ENCODE peak calls at places on chromosome 7, in six cellular contexts. T is CD4-positive, CD25-positive, alpha-beta regulatory T cell; R is BE2C; M is neural progenitor cell; L is HCT116; U is GM23248. B is an unnamed sample.

GRCh38 chr7:818031-818699 is 14.1 kb upstream of the SUN1 start:
- DNase-seq in T (peak; percentile 60), R (no peak), M (no peak), L (peak; percentile 36), U (peak; percentile 76), B (peak; percentile 16)

GRCh38 chr7:3078458-3078857 is 34.8 kb upstream of the CARD11 start:
- DNase-seq in T (no peak), R (no peak), M (no peak), L (no peak), U (no peak), B (no peak)

GRCh38 chr7:77453531-77453930 is 37.4 kb upstream of the GSAP start:
- DNase-seq in T (no peak), R (no peak), M (no peak), L (no peak), U (peak; percentile 63), B (peak; percentile 30)

GRCh38 chr7:73520673-73521635 is 1.1 kb downstream of the BAZ1B start:
- DNase-seq in T (peak; percentile 30), R (no peak), M (peak; percentile 49), L (no peak), U (peak; percentile 65), B (no peak)

GRCh38 chr7:138151731-138152577 is 75.7 kb downstream of the AKR1D1 start:
- DNase-seq in T (no peak), R (no peak), M (no peak), L (no peak), U (no peak), B (no peak)

GRCh38 chr7:106069471-106070200 is 42.5 kb downstream of the SYPL1 start:
- DNase-seq in T (no peak), R (no peak), M (no peak), L (no peak), U (no peak), B (no peak)

GRCh38 chr7:142813262-142813661 is 41.6 kb upstream of the EPHB6 start:
- DNase-seq in T (peak; percentile 60), R (no peak), M (no peak), L (no peak), U (peak; percentile 84), B (peak; percentile 20)

GRCh38 chr7:39904077-39904486 is 46.0 kb upstream of the CDK13 start:
- DNase-seq in T (no peak), R (no peak), M (no peak), L (no peak), U (peak; percentile 35), B (no peak)

GRCh38 chr7:23072043-23072442 is 33.5 kb upstream of the KLHL7 start:
- DNase-seq in T (no peak), R (no peak), M (no peak), L (no peak), U (peak; percentile 59), B (no peak)

GRCh38 chr7:111089822-111090426 is 1.0 kb upstream of the LRRN3 start:
- DNase-seq in T (peak; percentile 74), R (no peak), M (peak; percentile 49), L (peak; percentile 34), U (peak; percentile 65), B (no peak)

GRCh38 chr7:89618269-89618668 is 536.0 kb upstream of the STEAP1 start:
- DNase-seq in T (no peak), R (no peak), M (no peak), L (no peak), U (no peak), B (no peak)

GRCh38 chr7:83524286-83525075 is 124.5 kb downstream of the SEMA3E start:
- DNase-seq in T (no peak), R (no peak), M (no peak), L (no peak), U (no peak), B (no peak)

GRCh38 chr7:108009873-108010272 is 6.9 kb upstream of the LAMB1 start:
- DNase-seq in T (no peak), R (no peak), M (no peak), L (no peak), U (no peak), B (no peak)

GRCh38 chr7:55488804-55489340 is 83.4 kb downstream of the VOPP1 start:
- DNase-seq in T (no peak), R (peak; percentile 66), M (no peak), L (no peak), U (no peak), B (no peak)

GRCh38 chr7:55489552-55489951 is 82.8 kb downstream of the VOPP1 start:
- DNase-seq in T (no peak), R (no peak), M (no peak), L (no peak), U (no peak), B (no peak)

GRCh38 chr7:55488221-55488620 is 84.1 kb downstream of the VOPP1 start:
- DNase-seq in T (no peak), R (no peak), M (no peak), L (no peak), U (no peak), B (no peak)

GRCh38 chr7:55491346-55491745 is 81.0 kb downstream of the VOPP1 start:
- DNase-seq in T (no peak), R (no peak), M (no peak), L (no peak), U (no peak), B (no peak)

GRCh38 chr7:55490099-55490498 is 82.2 kb downstream of the VOPP1 start:
- DNase-seq in T (no peak), R (peak; percentile 62), M (no peak), L (no peak), U (no peak), B (no peak)
- H3K36me3 ChIP-seq in T (peaks cover 83% of the 10 kb centered on the region), R (no peaks in the 10 kb centered on the region), M (no peaks in the 10 kb centered on the region), L (no peaks in the 10 kb centered on the region), U (peaks cover 12% of the 10 kb centered on the region), B (peaks cover 4% of the 10 kb centered on the region)

GRCh38 chr7:102101111-102101551 is 185.5 kb upstream of the SH2B2 start:
- DNase-seq in T (no peak), R (no peak), M (no peak), L (no peak), U (no peak), B (no peak)

GRCh38 chr7:102096706-102097427 is 189.8 kb upstream of the SH2B2 start:
- DNase-seq in T (no peak), R (no peak), M (peak; percentile 25), L (no peak), U (no peak), B (no peak)

GRCh38 chr7:102097601-102098161 is 189.0 kb upstream of the SH2B2 start:
- DNase-seq in T (no peak), R (no peak), M (peak; percentile 90), L (peak; percentile 88), U (peak; percentile 35), B (no peak)

GRCh38 chr7:102099474-102099873 is 187.2 kb upstream of the SH2B2 start:
- DNase-seq in T (no peak), R (no peak), M (no peak), L (no peak), U (no peak), B (no peak)

GRCh38 chr7:102098986-102099385 is 187.7 kb upstream of the SH2B2 start:
- DNase-seq in T (no peak), R (no peak), M (no peak), L (no peak), U (no peak), B (no peak)
- H3K36me3 ChIP-seq in T (peaks cover 9% of the 10 kb centered on the region), R (no peaks in the 10 kb centered on the region), M (no peaks in the 10 kb centered on the region), L (no peaks in the 10 kb centered on the region), U (peaks cover under 1% of the 10 kb centered on the region), B (no peaks in the 10 kb centered on the region)

DNA sequence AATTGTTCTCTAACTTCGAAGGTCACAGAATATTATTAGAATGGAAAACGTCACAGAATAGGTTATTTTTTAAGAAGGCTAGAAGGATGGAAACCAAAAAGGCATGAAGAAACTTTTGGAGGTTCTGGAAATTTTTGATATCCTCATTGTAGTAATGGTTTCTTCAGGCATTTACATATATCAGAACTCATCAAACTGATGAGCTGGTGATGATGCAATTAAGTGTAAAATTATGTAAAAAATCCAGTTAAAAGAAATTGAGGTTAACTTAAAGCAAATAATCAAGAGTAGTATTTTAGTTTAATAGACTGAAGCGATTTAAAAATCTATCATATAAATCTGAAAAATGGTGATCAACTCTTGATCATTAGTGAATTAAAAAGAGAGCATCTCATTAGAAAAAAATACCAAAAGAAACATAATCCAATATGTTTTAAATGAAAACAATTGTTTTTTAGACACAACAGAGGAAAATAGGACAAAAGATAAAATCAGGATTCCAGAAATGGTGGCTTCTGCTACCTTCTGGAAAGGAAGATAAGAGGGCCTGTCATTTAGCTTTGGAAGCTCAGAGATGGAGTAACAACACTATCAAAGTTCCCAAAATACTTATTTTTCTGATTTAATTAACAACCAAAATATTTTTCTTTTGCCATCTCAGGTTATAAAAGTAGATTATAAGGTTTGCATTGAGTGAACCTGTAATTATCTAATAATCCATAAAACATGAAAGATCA is 9.8 kb downstream of the PSMA2 start:
- DNase-seq in T (no peak), R (no peak), M (no peak), L (no peak), U (no peak), B (no peak)
- H3K36me3 ChIP-seq in T (peaks cover 96% of the 10 kb centered on the region), R (peaks cover 75% of the 10 kb centered on the region), M (peaks cover 49% of the 10 kb centered on the region), L (peaks cover 65% of the 10 kb centered on the region), U (peaks cover 76% of the 10 kb centered on the region), B (peaks cover 89% of the 10 kb centered on the region)

GRCh38 chr7:156966387-156966786 is 16.9 kb downstream of the NOM1 start:
- DNase-seq in T (no peak), R (no peak), M (no peak), L (no peak), U (no peak), B (no peak)

GRCh38 chr7:156963472-156963871 is 14.0 kb downstream of the NOM1 start:
- DNase-seq in T (no peak), R (no peak), M (no peak), L (no peak), U (no peak), B (no peak)

GRCh38 chr7:156962145-156962544 is 12.6 kb downstream of the NOM1 start:
- DNase-seq in T (no peak), R (no peak), M (no peak), L (no peak), U (no peak), B (no peak)

GRCh38 chr7:156964971-156965370 is 15.5 kb downstream of the NOM1 start:
- DNase-seq in T (no peak), R (no peak), M (no peak), L (no peak), U (no peak), B (no peak)

DNA sequence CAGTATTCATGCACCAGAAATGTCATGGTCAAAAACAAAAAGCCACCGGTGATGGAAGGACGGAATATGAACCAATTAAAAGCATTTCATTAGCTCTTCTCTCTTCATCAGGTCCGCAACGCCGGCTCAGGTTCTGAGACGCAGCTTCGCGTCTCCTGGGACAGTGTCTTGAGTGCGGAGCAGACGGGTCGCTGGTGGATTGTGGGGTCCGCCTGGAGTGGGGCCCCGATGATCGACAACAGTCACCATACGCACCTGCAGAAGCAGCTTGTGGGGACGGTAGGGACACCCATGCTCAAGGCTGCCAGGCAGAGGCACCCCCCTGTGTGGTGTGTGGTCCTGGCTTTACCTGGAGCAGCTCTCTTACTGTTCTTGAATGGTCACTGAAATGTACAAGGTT is 13.4 kb downstream of the NOM1 start:
- DNase-seq in T (no peak), R (no peak), M (no peak), L (no peak), U (no peak), B (no peak)
- H3K36me3 ChIP-seq in T (peaks cover 96% of the 10 kb centered on the region), R (peaks cover 94% of the 10 kb centered on the region), M (no peaks in the 10 kb centered on the region), L (peaks cover 73% of the 10 kb centered on the region), U (peaks cover 52% of the 10 kb centered on the region), B (peaks cover 19% of the 10 kb centered on the region)

GRCh38 chr7:135644154-135644553 is 18.2 kb upstream of the STMP1 start:
- DNase-seq in T (no peak), R (no peak), M (no peak), L (no peak), U (no peak), B (no peak)
- H3K36me3 ChIP-seq in T (peaks cover 81% of the 10 kb centered on the region), R (peaks cover 69% of the 10 kb centered on the region), M (peaks cover 39% of the 10 kb centered on the region), L (peaks cover 30% of the 10 kb centered on the region), U (peaks cover 28% of the 10 kb centered on the region), B (peaks cover 29% of the 10 kb centered on the region)

B was measured in MG63.